ENCODE peak calls at places on chromosomes 3 and 15, in ten cellular contexts. W is T-cell, A is WTC11, Q is body of pancreas, Z is iris pigment epithelial cell, P is EH, C is non-pigmented ciliary epithelial cell, U is NCI-H187 treated with DMSO at 0.1 percent for 48 hours, M is occipital lobe, V is fibroblast of mammary gland. H is an unnamed sample.

GRCh38 chr3:75171632-75172230 is 492.4 kb upstream of the FRG2C start:
- DNase-seq in W (no peak), A (no peak), Q (no peak), Z (peak), P (peak), C (no peak), U (no peak), M (no peak), V (peak), H (no peak)

GRCh38 chr15:74892313-74892712 is 2.5 kb downstream of the MPI start:
- DNase-seq in W (peak), A (no peak), Q (peak), Z (no peak), P (no peak), C (no peak), U (no peak), M (no peak), V (no peak), H (no peak)

GRCh38 chr3:58683001-58683845 is 16.6 kb upstream of the FAM3D start:
- DNase-seq in W (no peak), A (no peak), Q (no peak), Z (peak), P (peak), C (peak), U (no peak), M (no peak), V (peak), H (no peak)

GRCh38 chr3:48655063-48655462 is 7.6 kb downstream of the CELSR3 start:
- DNase-seq in W (no peak), A (no peak), Q (no peak), Z (no peak), P (no peak), C (no peak), U (no peak), M (no peak), V (no peak), H (no peak)

GRCh38 chr3:26915208-26915607 is 292.6 kb downstream of the LRRC3B start:
- DNase-seq in W (no peak), A (no peak), Q (no peak), Z (no peak), P (no peak), C (no peak), U (no peak), M (no peak), V (no peak), H (peak)

GRCh38 chr15:84034831-84035753 is 200.5 kb upstream of the GOLGA6L4 start:
- DNase-seq in W (no peak), A (peak), Q (peak), Z (peak), P (peak), C (peak), U (no peak), M (no peak), V (peak), H (no peak)

GRCh38 chr15:40279437-40280141 is 3.3 kb downstream of the ANKRD63 start:
- DNase-seq in W (no peak), A (peak), Q (peak), Z (no peak), P (peak), C (no peak), U (no peak), M (peak), V (peak), H (peak)

GRCh38 chr3:16143870-16144568 is 30.5 kb upstream of the GALNT15 start:
- DNase-seq in W (no peak), A (no peak), Q (no peak), Z (no peak), P (no peak), C (no peak), U (no peak), M (no peak), V (no peak), H (no peak)